ENCODE peak calls at places on chromosomes 6 and 20, in five cellular contexts. T, Q, F, A and C are unnamed samples.

GRCh38 chr6:22954749-22955385 is 385.5 kb downstream of the HDGFL1 start:
- DNase-seq in T (no peak), Q (no peak), F (no peak), A (no peak), C (no peak)

GRCh38 chr6:10531942-10532341 is 10.8 kb downstream of the GCNT2 start:
- DNase-seq in T (no peak), Q (no peak), F (peak), A (no peak), C (no peak)

GRCh38 chr6:138795809-138796469 is at the start of gene ECT2L:
- DNase-seq in T (peak), Q (peak), F (no peak), A (peak), C (no peak)

GRCh38 chr6:116298968-116299367 is 19.2 kb upstream of the TSPYL1 start:
- DNase-seq in T (no peak), Q (no peak), F (no peak), A (no peak), C (no peak)

GRCh38 chr6:113352029-113352801 is 504.9 kb upstream of the MARCKS start:
- DNase-seq in T (no peak), Q (no peak), F (no peak), A (no peak), C (peak)

GRCh38 chr20:49169547-49169946 is 18.6 kb downstream of the STAU1 start:
- DNase-seq in T (no peak), Q (no peak), F (no peak), A (no peak), C (no peak)

GRCh38 chr6:169023161-169023874 is 230.3 kb downstream of the THBS2 start:
- DNase-seq in T (no peak), Q (no peak), F (no peak), A (no peak), C (no peak)

GRCh38 chr20:57621426-57622200 is 1.4 kb upstream of the ZBP1 start:
- DNase-seq in T (no peak), Q (no peak), F (no peak), A (no peak), C (no peak)

GRCh38 chr6:20095436-20095835 is 116.8 kb downstream of the MBOAT1 start:
- DNase-seq in T (no peak), Q (no peak), F (no peak), A (no peak), C (no peak)

GRCh38 chr6:90350689-90351554 is 54.3 kb upstream of the BACH2 start:
- DNase-seq in T (no peak), Q (no peak), F (no peak), A (no peak), C (no peak)

GRCh38 chr6:36809933-36810844 is 29.1 kb downstream of the CPNE5 start:
- DNase-seq in T (no peak), Q (no peak), F (no peak), A (no peak), C (no peak)

GRCh38 chr20:40770564-40771307 is 81.7 kb upstream of the MAFB start:
- DNase-seq in T (no peak), Q (no peak), F (no peak), A (no peak), C (no peak)

DNA sequence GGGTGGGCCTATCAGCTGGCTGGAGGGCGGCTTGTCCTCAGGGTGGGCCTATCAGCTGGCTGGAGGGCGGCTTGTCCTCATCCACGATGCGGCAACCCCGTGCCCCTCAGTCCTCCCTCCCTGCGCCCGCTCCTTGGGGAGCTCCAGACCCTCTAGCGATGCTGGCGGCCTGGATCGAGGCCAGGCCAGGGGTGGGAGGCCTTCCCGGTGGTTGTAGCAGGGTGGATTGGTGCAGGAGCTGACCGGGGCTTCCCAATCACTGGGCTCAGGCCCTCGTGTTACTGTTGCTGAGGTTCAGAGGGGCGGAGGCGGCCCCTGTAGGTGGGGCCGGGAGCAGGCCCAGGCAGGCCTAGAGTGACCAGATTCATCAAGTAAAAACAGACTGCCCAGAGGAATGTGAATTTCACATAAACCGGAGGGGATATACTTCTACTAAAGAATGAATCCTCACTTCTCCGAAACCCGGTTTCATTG is 8.8 kb downstream of the SLC17A9 start:
- DNase-seq in T (no peak), Q (no peak), F (no peak), A (no peak), C (no peak)
- H3K4me3 ChIP-seq in T (no peak), Q (no peak), F (no peak), A (no peak), C (no peak)

GRCh38 chr20:32382102-32382950 is 24.2 kb downstream of the ASXL1 start:
- DNase-seq in T (no peak), Q (no peak), F (no peak), A (no peak), C (no peak)

GRCh38 chr20:32387262-32387661 is 29.1 kb downstream of the ASXL1 start:
- DNase-seq in T (no peak), Q (no peak), F (peak), A (no peak), C (no peak)

GRCh38 chr20:32380745-32381144 is 22.6 kb downstream of the ASXL1 start:
- DNase-seq in T (no peak), Q (no peak), F (no peak), A (no peak), C (no peak)

GRCh38 chr20:32386091-32386490 is 28.0 kb downstream of the ASXL1 start:
- DNase-seq in T (no peak), Q (no peak), F (no peak), A (no peak), C (no peak)

DNA sequence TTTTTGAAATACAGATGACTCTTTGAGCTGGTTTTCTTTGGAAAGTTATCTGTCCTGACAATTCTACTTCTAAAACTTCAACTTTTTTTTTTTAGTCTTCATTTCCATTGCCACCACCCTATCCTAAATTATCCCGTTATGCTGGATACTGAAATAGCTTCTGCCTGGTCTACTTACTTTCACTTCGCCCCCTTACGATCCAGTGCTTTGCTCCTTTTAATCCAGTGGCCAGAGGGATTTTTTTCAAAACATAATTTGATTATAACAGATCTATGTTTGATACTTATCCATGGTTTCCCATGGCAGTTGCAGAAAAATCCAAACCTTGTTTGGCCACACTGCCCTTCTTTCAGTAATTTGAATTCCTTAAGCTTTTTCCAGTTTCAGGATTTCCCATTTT is 27.4 kb downstream of the ASXL1 start:
- DNase-seq in T (no peak), Q (no peak), F (no peak), A (no peak), C (no peak)
- H3K4me3 ChIP-seq in T (no peak), Q (no peak), F (no peak), A (no peak), C (no peak)

DNA sequence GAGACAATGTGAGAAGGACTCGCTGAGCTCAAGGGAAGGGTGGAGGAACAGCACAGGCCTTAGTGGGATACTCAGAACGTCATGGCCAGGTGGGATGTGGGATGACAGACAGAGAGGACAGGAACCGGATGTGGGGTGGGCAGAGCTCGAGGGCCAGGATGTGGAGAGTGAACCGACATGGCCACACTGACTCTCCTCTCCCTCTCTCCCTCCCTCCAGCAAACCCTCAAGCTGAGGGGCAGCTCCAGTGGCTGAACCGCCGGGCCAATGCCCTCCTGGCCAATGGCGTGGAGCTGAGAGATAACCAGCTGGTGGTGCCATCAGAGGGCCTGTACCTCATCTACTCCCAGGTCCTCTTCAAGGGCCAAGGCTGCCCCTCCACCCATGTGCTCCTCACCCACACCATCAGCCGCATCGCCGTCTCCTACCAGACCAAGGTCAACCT is 1.6 kb downstream of the TNF start:
- DNase-seq in T (no peak), Q (no peak), F (peak), A (no peak), C (no peak)
- H3K4me3 ChIP-seq in T (peak), Q (no peak), F (peak), A (no peak), C (no peak)

GRCh38 chr20:59159822-59160740 is 3.5 kb upstream of the ZNF831 start:
- DNase-seq in T (no peak), Q (no peak), F (no peak), A (no peak), C (no peak)
- H3K4me3 ChIP-seq in T (no peak), Q (no peak), F (no peak), A (no peak), C (no peak)